ENCODE peak calls at places on chromosomes 4 and X, in four cellular contexts. T is cardiac muscle cell, Q is fibroblast of lung, W is A549. X is an unnamed sample.

GRCh38 chr4:105147226-105148151 is 813 bp downstream of the TET2 start:
- DNase-seq in T (peak), Q (peak), W (no peak), X (no peak)

GRCh38 chr4:26420438-26420837 is 69.8 kb downstream of the CCKAR start:
- DNase-seq in T (no peak), Q (peak), W (no peak), X (no peak)

GRCh38 chr4:158873795-158874359 is 105.1 kb downstream of the FNIP2 start:
- DNase-seq in T (peak), Q (peak), W (peak), X (no peak)

GRCh38 chrX:1601051-1601767 is 9.8 kb downstream of the AKAP17A start:
- DNase-seq in T (no peak), Q (no peak), W (no peak), X (peak)

GRCh38 chrX:137748827-137749226 is 182.9 kb downstream of the ZIC3 start:
- DNase-seq in T (no peak), Q (no peak), W (no peak), X (no peak)

GRCh38 chrX:117707948-117708743 is 408.5 kb downstream of the KLHL13 start:
- DNase-seq in T (no peak), Q (no peak), W (no peak), X (no peak)

GRCh38 chr4:116839826-116840225 is 245.6 kb downstream of the TRAM1L1 start:
- DNase-seq in T (peak), Q (peak), W (no peak), X (no peak)

GRCh38 chrX:139106111-139106510 is 394.6 kb upstream of the FGF13 start:
- DNase-seq in T (no peak), Q (peak), W (no peak), X (no peak)

GRCh38 chr4:109441858-109442480 is 8.4 kb downstream of the SEC24B start:
- DNase-seq in T (no peak), Q (peak), W (no peak), X (no peak)

GRCh38 chrX:20680998-20681397 is 414.3 kb upstream of the RPS6KA3 start:
- DNase-seq in T (peak), Q (no peak), W (no peak), X (no peak)

GRCh38 chrX:110304884-110305283 is 13.0 kb downstream of the AMMECR1 start:
- DNase-seq in T (no peak), Q (no peak), W (no peak), X (no peak)

GRCh38 chr4:67483868-67484602 is 61.3 kb downstream of the CENPC start:
- DNase-seq in T (peak), Q (peak), W (no peak), X (no peak)

GRCh38 chr4:185865901-185866328 is 53.9 kb upstream of the SORBS2 start:
- DNase-seq in T (peak), Q (peak), W (no peak), X (no peak)

DNA sequence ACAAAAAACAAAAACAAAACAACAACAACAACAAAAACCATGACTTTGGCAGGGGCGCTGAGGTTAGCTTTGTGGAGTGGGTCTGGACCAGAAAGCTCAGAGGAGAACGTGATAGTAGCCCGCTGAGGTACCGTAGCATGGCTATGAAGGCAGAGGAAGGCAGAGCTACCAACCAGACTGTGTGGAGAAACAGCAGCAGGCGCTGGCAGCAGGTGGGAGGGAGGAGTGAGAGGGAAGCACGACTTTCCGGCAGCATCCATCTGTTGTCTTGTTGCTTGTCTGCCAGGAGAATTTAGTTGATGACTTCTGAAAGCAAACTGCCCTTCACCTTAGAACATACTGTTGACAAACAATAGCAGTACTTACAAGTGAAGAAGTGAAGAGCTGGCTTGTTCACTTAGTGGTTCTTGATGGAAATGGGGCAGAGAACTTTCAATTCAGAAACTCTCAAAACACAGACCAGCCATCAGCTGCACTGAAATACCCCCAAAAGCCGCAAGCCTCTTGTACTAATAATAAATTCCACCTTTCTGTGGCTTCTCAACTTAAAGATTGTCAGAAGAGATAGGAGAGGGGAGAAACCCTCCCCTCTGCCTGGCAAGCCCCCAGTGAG is 447.2 kb downstream of the SLITRK2 start:
- DNase-seq in T (no peak), Q (no peak), W (no peak), X (no peak)
- TF ChIP-seq CTCF in T (no peak), Q (no peak), W (no peak), X (no peak)

DNA sequence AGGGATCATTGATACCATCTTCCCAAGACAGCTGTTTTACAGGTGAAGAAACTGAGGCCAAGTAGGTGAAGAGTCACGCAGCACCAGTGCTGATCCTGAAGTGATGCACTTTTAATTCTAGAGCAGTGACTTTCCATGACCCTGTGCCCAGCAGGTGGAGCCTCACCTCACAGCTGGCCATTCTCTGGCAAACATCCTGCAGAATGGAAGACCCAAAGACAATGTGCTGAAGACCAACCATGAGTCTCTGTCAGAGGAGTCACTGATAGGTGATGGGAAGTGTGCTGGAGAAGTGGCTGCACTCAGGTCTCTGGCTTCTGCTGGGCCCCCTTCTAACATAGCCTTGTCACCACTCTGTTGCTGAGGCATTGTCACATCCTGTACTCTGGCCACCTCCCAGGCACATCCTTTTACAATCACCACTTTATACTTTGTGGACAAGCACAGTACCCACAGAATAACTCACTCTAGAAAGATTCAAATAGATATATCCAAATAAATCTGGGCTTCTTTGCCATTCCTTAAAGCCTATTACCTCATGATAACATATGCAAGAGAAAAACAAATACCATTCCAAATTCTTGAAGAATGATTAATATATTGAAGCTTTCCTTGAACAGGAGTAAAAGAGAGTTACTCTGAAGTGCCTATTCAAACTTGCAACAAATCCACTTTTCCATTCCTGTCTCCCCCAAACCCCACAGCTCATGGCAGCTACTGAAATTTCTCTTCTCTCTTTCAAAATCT is 64.1 kb upstream of the SCOC start:
- DNase-seq in T (no peak), Q (peak), W (no peak), X (no peak)
- TF ChIP-seq CTCF in T (no peak), Q (no peak), W (no peak), X (no peak)

GRCh38 chrX:68719181-68719903 is 71.9 kb downstream of the STARD8 start:
- DNase-seq in T (no peak), Q (no peak), W (no peak), X (no peak)

GRCh38 chrX:68718443-68718820 is 71.0 kb downstream of the STARD8 start:
- DNase-seq in T (no peak), Q (no peak), W (no peak), X (no peak)

GRCh38 chrX:68720851-68721250 is 73.4 kb downstream of the STARD8 start:
- DNase-seq in T (no peak), Q (no peak), W (no peak), X (no peak)

GRCh38 chrX:68721546-68721945 is 74.1 kb downstream of the STARD8 start:
- DNase-seq in T (no peak), Q (no peak), W (no peak), X (no peak)

GRCh38 chrX:68719904-68720614 is 72.6 kb downstream of the STARD8 start:
- DNase-seq in T (no peak), Q (no peak), W (no peak), X (no peak)
- TF ChIP-seq CTCF in T (peak), Q (no peak), W (no peak), X (peak)

GRCh38 chr4:89486042-89486441 is 178.4 kb upstream of the GPRIN3 start:
- DNase-seq in T (peak), Q (no peak), W (no peak), X (no peak)
- TF ChIP-seq CTCF in T (peak), Q (peak), W (peak), X (peak)

DNA sequence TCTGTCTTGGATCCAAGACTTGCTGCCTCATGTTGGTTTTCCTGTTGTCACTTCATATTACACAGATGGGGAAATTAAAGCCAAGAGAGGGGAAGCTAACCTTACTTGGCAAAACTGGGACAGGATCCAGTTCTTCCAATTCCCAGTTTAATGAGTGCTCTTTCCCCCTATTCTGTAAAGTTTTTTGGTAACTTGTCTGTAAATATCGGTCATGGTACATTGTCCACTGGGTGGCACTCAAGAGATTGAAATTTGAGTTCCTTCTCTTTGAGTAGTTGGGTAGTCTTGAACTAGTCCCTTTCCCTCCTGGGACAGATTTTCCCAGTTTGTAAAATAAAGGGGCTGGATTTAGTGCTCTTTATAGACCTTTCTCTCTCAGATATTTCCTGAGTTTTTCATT is 12.4 kb upstream of the EOLA2 start:
- DNase-seq in T (peak), Q (peak), W (peak), X (no peak)
- TF ChIP-seq CTCF in T (peak), Q (peak), W (peak), X (peak)

GRCh38 chr4:143513314-143514211 is at the start of gene SMARCA5:
- DNase-seq in T (peak), Q (peak), W (peak), X (peak)
- TF ChIP-seq CTCF in T (no peak), Q (no peak), W (no peak), X (no peak)

GRCh38 chr4:47705326-47705981 is 132.4 kb downstream of the CORIN start:
- DNase-seq in T (peak), Q (peak), W (no peak), X (no peak)
- TF ChIP-seq CTCF in T (peak), Q (peak), W (peak), X (peak)

GRCh38 chr4:25100710-25101109 is 59.5 kb downstream of the SEPSECS start:
- DNase-seq in T (no peak), Q (no peak), W (no peak), X (no peak)

GRCh38 chr4:25103423-25103822 is 56.8 kb downstream of the SEPSECS start:
- DNase-seq in T (peak), Q (no peak), W (no peak), X (no peak)

GRCh38 chr4:25100156-25100555 is 60.1 kb downstream of the SEPSECS start:
- DNase-seq in T (no peak), Q (peak), W (no peak), X (peak)

GRCh38 chr4:25098964-25099843 is 61.0 kb downstream of the SEPSECS start:
- DNase-seq in T (peak), Q (peak), W (no peak), X (no peak)

DNA sequence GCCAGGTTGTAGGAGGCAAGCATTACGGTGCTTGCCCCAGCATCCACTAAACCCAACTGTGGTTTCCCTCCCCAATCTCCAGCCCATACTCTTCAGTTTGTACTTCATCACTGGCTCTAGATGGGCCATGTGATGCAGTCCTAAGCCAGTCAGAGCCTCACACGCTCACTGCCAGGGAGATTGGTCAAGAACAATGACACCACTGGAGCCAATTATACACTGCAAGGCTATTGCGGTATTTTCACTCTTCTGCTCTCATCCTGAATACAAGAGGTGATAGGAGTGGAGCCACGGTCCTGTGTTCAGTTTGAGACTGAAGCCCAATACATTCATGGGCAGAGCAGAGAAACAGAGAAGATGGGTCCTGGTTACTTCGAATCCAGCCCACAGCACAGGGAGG is 58.4 kb downstream of the SEPSECS start:
- DNase-seq in T (no peak), Q (no peak), W (no peak), X (no peak)
- TF ChIP-seq CTCF in T (no peak), Q (no peak), W (no peak), X (no peak)